ENCODE peak calls at places on chromosomes 13 and 19, in ten cellular contexts. S, Z, J, Y, N, U, X, W, A and B are unnamed samples.

GRCh38 chr19:12665281-12665573 is 1.3 kb downstream of the MAN2B1 start:
- DNase-seq in S (no peak), Z (peak; percentile 52), J (no peak), Y (no peak), N (no peak), U (no peak), X (no peak), W (no peak), A (no peak), B (peak; percentile 89)

GRCh38 chr13:112466132-112467025 is 90.2 kb downstream of the SPACA7 start:
- DNase-seq in S (no peak), Z (no peak), J (no peak), Y (no peak), N (no peak), U (no peak), X (no peak), W (no peak), A (no peak), B (no peak)

GRCh38 chr13:114194853-114195252 is 15.8 kb downstream of the CFAP97D2 start:
- DNase-seq in S (no peak), Z (no peak), J (no peak), Y (no peak), N (no peak), U (no peak), X (no peak), W (no peak), A (no peak), B (no peak)

GRCh38 chr13:60754211-60754610 is 357.2 kb downstream of the TDRD3 start:
- DNase-seq in S (no peak), Z (no peak), J (no peak), Y (no peak), N (peak; percentile 49), U (no peak), X (no peak), W (no peak), A (no peak), B (no peak)

GRCh38 chr13:30142502-30143211 is 164.7 kb downstream of the KATNAL1 start:
- DNase-seq in S (no peak), Z (no peak), J (peak; percentile 39), Y (peak; percentile 90), N (peak; percentile 28), U (peak; percentile 90), X (peak; percentile 98), W (peak; percentile 99), A (peak; percentile 97), B (peak; percentile 59)

GRCh38 chr19:11338569-11339253 is 746 bp downstream of the RAB3D start:
- DNase-seq in S (no peak), Z (no peak), J (no peak), Y (no peak), N (no peak), U (peak; percentile 44), X (no peak), W (no peak), A (no peak), B (no peak)

GRCh38 chr13:85710545-85710944 is 88.7 kb downstream of the SLITRK6 start:
- DNase-seq in S (no peak), Z (no peak), J (no peak), Y (no peak), N (no peak), U (no peak), X (no peak), W (no peak), A (no peak), B (no peak)

GRCh38 chr13:107928762-107929161 is 286.6 kb downstream of the LIG4 start:
- DNase-seq in S (no peak), Z (no peak), J (no peak), Y (no peak), N (no peak), U (peak; percentile 49), X (no peak), W (no peak), A (no peak), B (no peak)

GRCh38 chr19:38228005-38228377 is 4.0 kb upstream of the DPF1 start:
- DNase-seq in S (no peak), Z (no peak), J (no peak), Y (no peak), N (peak; percentile 69), U (no peak), X (no peak), W (no peak), A (no peak), B (no peak)

GRCh38 chr19:38228491-38229439 is 4.7 kb upstream of the DPF1 start:
- DNase-seq in S (no peak), Z (no peak), J (no peak), Y (no peak), N (peak; percentile 87), U (no peak), X (no peak), W (no peak), A (no peak), B (no peak)

GRCh38 chr19:38227272-38228004 is 3.4 kb upstream of the DPF1 start:
- DNase-seq in S (no peak), Z (no peak), J (no peak), Y (no peak), N (no peak), U (no peak), X (no peak), W (no peak), A (no peak), B (no peak)

GRCh38 chr19:38231918-38232317 is 7.9 kb upstream of the DPF1 start:
- DNase-seq in S (no peak), Z (no peak), J (no peak), Y (no peak), N (no peak), U (no peak), X (no peak), W (no peak), A (no peak), B (no peak)

DNA sequence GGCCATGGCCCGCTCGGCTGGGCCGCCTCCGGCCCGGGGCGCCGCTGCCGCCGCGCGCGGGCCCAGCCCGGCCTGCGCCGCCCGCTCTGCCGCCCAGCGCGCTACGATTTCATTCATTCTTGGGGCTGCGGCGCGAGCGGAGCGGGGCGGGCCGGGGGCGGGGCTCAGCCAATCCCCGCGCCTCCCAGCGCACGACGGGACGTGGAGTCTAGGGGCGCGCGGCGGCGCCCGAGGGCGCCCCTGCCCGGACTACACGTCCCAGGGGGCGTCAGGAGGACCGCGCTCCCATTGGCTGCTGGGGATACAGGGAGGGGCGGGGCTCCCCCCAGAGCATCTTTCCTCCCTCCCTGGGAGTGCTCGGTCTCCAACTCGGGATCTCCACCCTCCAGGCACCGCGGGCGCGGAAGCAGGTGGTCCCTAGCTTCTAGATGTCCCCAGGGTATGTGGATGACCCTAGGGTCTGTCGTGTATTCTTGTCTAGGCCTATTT is 5.6 kb upstream of the DPF1 start:
- DNase-seq in S (no peak), Z (peak; percentile 66), J (peak; percentile 89), Y (peak; percentile 81), N (peak; percentile 79), U (peak; percentile 67), X (peak; percentile 75), W (peak; percentile 38), A (peak; percentile 59), B (peak; percentile 87)
- TF ChIP-seq CTCF in S (no peak), Z (no peak), J (no peak), Y (no peak), N (no peak), U (no peak), X (no peak), W (no peak), A (no peak), B (no peak)

DNA sequence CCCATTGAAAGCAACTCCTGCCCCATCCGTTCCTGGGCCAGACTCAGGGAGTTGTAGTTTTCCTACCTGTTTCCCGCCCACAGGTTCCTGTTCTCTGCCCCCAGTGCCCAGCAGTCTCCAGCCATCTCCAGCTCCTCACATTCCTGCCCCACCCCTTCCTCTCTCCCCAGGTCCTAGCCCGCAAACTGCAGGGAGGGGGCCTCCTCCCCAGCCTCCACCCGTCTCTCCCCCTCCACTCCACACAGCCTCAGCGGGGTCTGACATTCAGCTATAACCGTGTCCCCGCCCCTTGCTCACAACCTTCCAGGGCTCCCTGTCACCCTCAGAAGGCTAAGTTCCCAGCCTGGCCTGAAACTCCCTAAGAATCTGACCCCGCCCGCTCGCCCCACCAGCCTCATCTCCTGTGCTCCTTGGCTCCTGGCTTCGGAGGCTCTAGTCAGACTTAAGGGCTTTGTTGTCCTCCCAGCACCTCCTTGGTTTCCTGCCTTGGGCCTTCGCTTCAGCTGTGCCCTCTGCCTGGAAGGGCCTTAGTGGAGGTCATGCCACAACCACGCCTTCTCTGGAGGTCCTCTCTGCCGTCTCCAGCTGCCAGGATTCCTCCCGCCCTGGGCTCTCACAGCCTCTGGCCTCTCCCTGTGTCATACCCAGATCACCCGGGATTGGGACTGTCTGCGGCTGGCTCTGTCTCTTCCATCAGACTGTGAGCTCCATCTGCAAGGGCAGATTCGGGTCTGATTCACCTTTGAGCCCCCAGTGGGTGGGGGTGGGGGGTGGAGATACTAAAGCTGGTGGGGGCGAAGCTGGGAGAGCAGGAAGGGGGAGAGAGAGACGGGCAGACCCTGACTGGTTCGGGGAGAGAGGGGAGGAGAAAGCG is 5.1 kb upstream of the SPACA6 start:
- DNase-seq in S (no peak), Z (peak; percentile 66), J (peak; percentile 73), Y (peak; percentile 60), N (peak; percentile 83), U (peak; percentile 62), X (peak; percentile 67), W (no peak), A (no peak), B (no peak)
- H3K4me3 ChIP-seq in S (peak overlapping the region; percentile 21), Z (peak overlapping the region; percentile 74), J (peak overlapping the region; percentile 77), Y (peak overlapping the region; percentile 97), N (peak overlapping the region; percentile 76), U (peak overlapping the region; percentile 76), X (peak overlapping the region; percentile 86), W (peak overlapping the region; percentile 92), A (peak overlapping the region; percentile 96), B (no peak overlapping the region)

DNA sequence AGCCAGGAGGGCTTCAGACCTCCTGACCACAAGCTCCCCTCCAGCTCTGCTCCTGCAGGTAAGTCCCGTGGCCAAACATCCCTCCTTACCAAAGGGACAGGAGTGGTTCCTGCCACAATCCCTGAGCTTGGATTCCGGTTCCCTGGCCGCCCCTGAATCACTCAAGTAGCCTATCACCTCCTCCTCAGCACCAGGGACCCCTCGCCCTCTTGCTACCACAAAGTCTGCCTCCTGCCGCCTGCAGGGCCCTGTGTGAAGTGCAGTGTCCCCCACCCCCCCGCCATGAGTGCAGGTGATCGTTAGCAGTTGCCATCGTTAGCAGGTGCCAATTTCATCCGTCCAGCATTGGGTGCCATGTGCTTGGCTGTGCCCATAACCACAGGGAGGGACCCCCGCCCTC is 40.8 kb upstream of the RANBP3 start:
- DNase-seq in S (no peak), Z (no peak), J (no peak), Y (no peak), N (peak; percentile 82), U (no peak), X (no peak), W (no peak), A (no peak), B (peak; percentile 9)
- TF ChIP-seq CTCF in S (no peak), Z (no peak), J (no peak), Y (peak; percentile 24), N (peak; percentile 63), U (no peak), X (peak; percentile 21), W (peak; percentile 6), A (peak; percentile 19), B (peak; percentile 21)

DNA sequence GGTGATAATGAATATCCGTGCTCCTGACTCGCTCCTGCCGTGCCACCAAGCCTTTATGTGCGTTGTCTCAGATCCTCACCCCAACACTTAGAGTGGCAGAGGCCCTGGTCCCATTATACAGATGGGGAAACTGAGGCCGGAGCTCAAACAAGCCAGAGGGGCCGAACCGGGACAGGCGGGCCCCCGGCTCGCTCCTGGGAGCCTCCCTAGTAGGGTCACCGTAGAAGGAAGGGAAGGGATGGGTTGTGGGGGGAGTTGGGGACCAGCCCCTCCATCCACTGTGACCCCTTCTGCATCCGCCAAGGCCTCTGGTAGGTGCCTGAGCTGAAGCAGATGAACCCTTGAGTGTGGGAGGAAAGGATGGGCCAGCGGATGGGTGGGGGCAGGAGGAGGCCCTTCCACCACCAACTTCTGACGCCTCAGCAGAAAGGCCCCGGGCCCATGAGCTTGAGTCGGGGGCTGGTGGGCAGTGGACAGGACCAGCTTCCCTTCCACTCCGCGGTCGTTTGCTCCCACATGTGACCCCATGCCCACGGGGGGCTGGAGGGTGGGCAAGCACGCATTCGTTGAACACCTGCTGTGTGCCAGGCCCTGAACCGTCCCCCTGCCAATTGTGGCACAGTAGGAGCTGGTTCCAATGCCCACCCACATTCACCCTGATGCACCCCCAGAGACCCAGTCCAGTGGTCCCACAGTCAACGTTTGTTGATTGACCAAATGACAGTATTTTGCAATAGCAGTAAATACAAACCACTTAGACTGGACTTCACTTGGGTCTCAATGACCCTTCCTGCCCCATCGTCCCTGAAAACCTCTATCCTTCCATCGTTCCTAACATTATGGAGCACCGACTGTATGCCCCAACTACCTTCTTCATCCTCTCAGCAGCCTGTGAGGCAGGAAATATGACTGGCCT is 24.2 kb upstream of the TCF3 start:
- DNase-seq in S (no peak), Z (no peak), J (no peak), Y (no peak), N (no peak), U (no peak), X (no peak), W (no peak), A (no peak), B (no peak)
- H3K4me3 ChIP-seq in S (no peak overlapping the region), Z (no peak overlapping the region), J (peak overlapping the region; percentile 48), Y (no peak overlapping the region), N (peak overlapping the region; percentile 58), U (no peak overlapping the region), X (no peak overlapping the region), W (no peak overlapping the region), A (no peak overlapping the region), B (no peak overlapping the region)